ENCODE peak calls at places on chromosome 21, in seven cellular contexts. G is activated T-cell treated with anti-CD3 and anti-CD28 coated beads, Interleukin-2, amount 50 U/mL, for 4 hours; K is stimulated activated CD4-positive, alpha-beta T cell treated with anti-CD3 and anti-CD28 coated beads, Interleukin-1b, Interleukin-23, amount 100 ng/mL, for 48 hours; U is glomerular endothelial cell; O is NCI-H460; Y is fibroblast of lung; N is EL. I is an unnamed sample.

GRCh38 chr21:34812510-34813265 is 143.9 kb downstream of the CLIC6 start:
- DNase-seq in G (no peak), K (no peak), U (no peak), O (no peak), Y (peak), N (peak), I (no peak)

GRCh38 chr21:14968821-14969220 is 96.0 kb downstream of the NRIP1 start:
- DNase-seq in G (no peak), K (no peak), U (no peak), O (no peak), Y (no peak), N (peak), I (no peak)

GRCh38 chr21:42269382-42269781 is 45.8 kb downstream of the TFF3 start:
- DNase-seq in G (no peak), K (no peak), U (no peak), O (no peak), Y (no peak), N (no peak), I (no peak)

GRCh38 chr21:32073190-32073589 is 200.4 kb downstream of the HUNK start:
- DNase-seq in G (no peak), K (no peak), U (no peak), O (no peak), Y (no peak), N (no peak), I (no peak)

GRCh38 chr21:17612023-17612564 is 607 bp downstream of the BTG3 start:
- DNase-seq in G (peak), K (peak), U (no peak), O (no peak), Y (peak), N (peak), I (no peak)

GRCh38 chr21:34890258-34890723 is 158.8 kb downstream of the RUNX1 start:
- DNase-seq in G (no peak), K (no peak), U (no peak), O (no peak), Y (no peak), N (no peak), I (no peak)

GRCh38 chr21:15301014-15301413 is 236.2 kb upstream of the NRIP1 start:
- DNase-seq in G (no peak), K (no peak), U (no peak), O (no peak), Y (no peak), N (no peak), I (no peak)

GRCh38 chr21:40685121-40685630 is 161.8 kb downstream of the DSCAM start:
- DNase-seq in G (no peak), K (no peak), U (no peak), O (no peak), Y (no peak), N (no peak), I (no peak)

GRCh38 chr21:44853601-44854390 is 19.7 kb downstream of the PTTG1IP start:
- DNase-seq in G (no peak), K (no peak), U (no peak), O (no peak), Y (no peak), N (no peak), I (no peak)

GRCh38 chr21:45850181-45850580 is 131.4 kb upstream of the COL6A1 start:
- DNase-seq in G (no peak), K (no peak), U (no peak), O (no peak), Y (no peak), N (no peak), I (no peak)